ENCODE peak calls at places on chromosome 14, in seven cellular contexts. B is fibroblast of pulmonary artery, M is left ventricle myocardium inferior, A is ovary, K is A549, P is OCI-LY7, Q is retinal pigment epithelial cell. E is an unnamed sample.

GRCh38 chr14:87691482-87691881 is 301.5 kb downstream of the GALC start:
- DNase-seq in M (no peak), B (no peak), P (no peak), K (no peak), Q (no peak), A (no peak), E (no peak)

GRCh38 chr14:67680121-67680602 is 5.7 kb upstream of the VTI1B start:
- DNase-seq in Q (no peak), A (no peak), B (peak; percentile 93), M (no peak), K (no peak), P (no peak), E (peak; percentile 71)

GRCh38 chr14:33675415-33676130 is 275.3 kb downstream of the EGLN3 start:
- DNase-seq in B (no peak), A (no peak), Q (no peak), M (no peak), K (no peak), P (no peak), E (no peak)

GRCh38 chr14:62133776-62134175 is 371.6 kb downstream of the SNAPC1 start:
- DNase-seq in P (no peak), K (no peak), Q (no peak), A (no peak), M (no peak), B (no peak), E (no peak)

GRCh38 chr14:46381674-46382073 is 269.9 kb downstream of the RPL10L start:
- DNase-seq in Q (no peak), B (no peak), K (no peak), A (no peak), M (no peak), P (no peak), E (no peak)

GRCh38 chr14:32947081-32947480 is 8.4 kb downstream of the NPAS3 start:
- DNase-seq in K (no peak), Q (no peak), A (no peak), B (no peak), P (no peak), M (no peak), E (no peak)

GRCh38 chr14:89243765-89244164 is 173.3 kb downstream of the FOXN3 start:
- DNase-seq in K (no peak), P (no peak), B (no peak), M (no peak), Q (no peak), A (no peak), E (no peak)

GRCh38 chr14:68345738-68346137 is 447.1 kb downstream of the ZFP36L1 start:
- DNase-seq in Q (no peak), K (no peak), M (no peak), A (no peak), B (no peak), P (no peak), E (no peak)

GRCh38 chr14:101480747-101481530 is 80.4 kb upstream of the DIO3 start:
- DNase-seq in A (peak; percentile 65), M (no peak), K (peak; percentile 85), P (no peak), Q (peak; percentile 28), B (peak; percentile 56), E (no peak)

GRCh38 chr14:105622329-105622955 is 96.1 kb downstream of the TMEM121 start:
- DNase-seq in A (no peak), B (no peak), K (no peak), Q (no peak), M (no peak), P (no peak), E (no peak)

GRCh38 chr14:105616802-105617192 is 90.4 kb downstream of the TMEM121 start:
- DNase-seq in P (no peak), M (no peak), K (no peak), A (no peak), B (no peak), Q (no peak), E (no peak)

DNA sequence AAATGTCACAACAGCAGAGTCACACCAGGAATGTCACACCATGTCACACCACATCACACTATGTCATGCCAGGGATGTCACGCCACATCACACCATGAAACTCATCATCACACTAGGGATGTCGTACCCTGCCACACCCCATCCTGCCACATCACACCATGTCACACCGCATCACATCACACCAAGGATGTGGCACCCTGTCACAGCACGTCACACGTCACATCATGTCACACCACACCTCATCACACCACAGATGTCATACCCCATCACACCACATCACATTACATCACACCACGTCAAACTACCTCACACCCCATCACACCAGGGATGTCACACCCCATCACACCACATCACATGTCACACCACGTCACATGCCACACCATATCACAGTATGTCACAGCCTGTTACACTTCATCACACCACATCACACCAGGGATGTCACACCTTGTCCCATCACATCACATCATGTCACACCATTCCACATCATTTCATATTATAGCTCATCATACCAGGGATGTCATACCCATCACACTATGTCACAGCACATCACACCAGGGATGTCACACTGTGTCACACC is 90.9 kb downstream of the TMEM121 start:
- DNase-seq in P (no peak), A (no peak), M (no peak), K (no peak), Q (no peak), B (no peak), E (no peak)
- H3K4me3 ChIP-seq in P (no peak overlapping the region), A (no peak overlapping the region), M (no peak overlapping the region), K (no peak overlapping the region), Q (no peak overlapping the region), B (no peak overlapping the region), E (no peak overlapping the region)

GRCh38 chr14:55582741-55583140 is 2.7 kb downstream of the KTN1 start:
- DNase-seq in P (peak; percentile 70), Q (no peak), K (no peak), M (no peak), A (no peak), B (no peak), E (no peak)
- H3K4me3 ChIP-seq in P (peak overlapping the region; percentile 94), Q (no peak overlapping the region), K (no peak overlapping the region), M (peak overlapping the region; percentile 88), A (no peak overlapping the region), B (no peak overlapping the region), E (no peak overlapping the region)

GRCh38 chr14:25696176-25696575 is 646.2 kb upstream of the STXBP6 start:
- DNase-seq in B (no peak), A (no peak), P (no peak), K (no peak), Q (no peak), M (no peak), E (no peak)

DNA sequence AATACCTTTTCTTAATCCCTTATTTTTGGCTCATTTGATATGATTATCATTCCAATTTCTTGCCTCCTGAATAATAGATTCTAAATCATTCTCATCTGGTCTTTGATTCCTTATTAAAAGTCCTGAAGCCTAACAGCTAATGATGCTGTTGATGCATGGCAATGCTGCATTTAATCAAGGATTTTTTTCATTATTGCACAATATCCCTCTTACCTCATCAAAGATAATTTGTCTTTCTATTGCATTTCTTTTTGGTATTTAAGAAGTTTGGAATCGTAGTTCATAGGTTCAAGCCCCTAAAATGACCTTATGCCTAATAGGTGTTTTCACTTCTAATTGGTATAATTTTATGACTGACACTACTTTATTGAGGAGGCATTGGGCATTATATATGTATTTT is 648.2 kb upstream of the STXBP6 start:
- DNase-seq in M (no peak), Q (no peak), P (no peak), B (no peak), A (no peak), K (no peak), E (no peak)
- H3K4me3 ChIP-seq in M (no peak overlapping the region), Q (no peak overlapping the region), P (no peak overlapping the region), B (no peak overlapping the region), A (no peak overlapping the region), K (no peak overlapping the region), E (no peak overlapping the region)

GRCh38 chr14:54483073-54483745 is 5.6 kb downstream of the GMFB start:
- DNase-seq in P (peak; percentile 71), B (no peak), A (no peak), K (no peak), M (no peak), Q (no peak), E (no peak)
- H3K4me3 ChIP-seq in P (peak overlapping the region; percentile 87), B (no peak overlapping the region), A (no peak overlapping the region), K (no peak overlapping the region), M (no peak overlapping the region), Q (no peak overlapping the region), E (no peak overlapping the region)

GRCh38 chr14:20680363-20680762 is 4.0 kb upstream of the RNASE4 start:
- DNase-seq in Q (no peak), K (no peak), P (no peak), A (no peak), M (no peak), B (no peak), E (no peak)
- H3K4me3 ChIP-seq in Q (peak overlapping the region; percentile 82), K (peak overlapping the region; percentile 58), P (peak overlapping the region; percentile 74), A (no peak overlapping the region), M (peak overlapping the region; percentile 87), B (no peak overlapping the region), E (peak overlapping the region; percentile 96)

GRCh38 chr14:60093606-60094005 is 1.9 kb downstream of the PCNX4 start:
- DNase-seq in P (no peak), K (no peak), M (no peak), B (no peak), A (no peak), Q (no peak), E (no peak)
- H3K4me3 ChIP-seq in P (peak overlapping the region; percentile 82), K (peak overlapping the region; percentile 72), M (peak overlapping the region; percentile 93), B (peak overlapping the region; percentile 94), A (peak overlapping the region; percentile 89), Q (peak overlapping the region; percentile 79), E (peak overlapping the region; percentile 92)

GRCh38 chr14:22478247-22478646 is 110.8 kb downstream of the DAD1 start:
- DNase-seq in B (no peak), M (no peak), A (no peak), P (no peak), K (no peak), Q (no peak), E (no peak)
- H3K4me3 ChIP-seq in B (no peak overlapping the region), M (no peak overlapping the region), A (no peak overlapping the region), P (peak overlapping the region; percentile 53), K (no peak overlapping the region), Q (no peak overlapping the region), E (no peak overlapping the region)

E was measured in AG04449.